ENCODE peak calls at places on chromosomes 11 and 22, in six cellular contexts. One of them, this sample, is unnamed.
A peak's percentile ranks its signal among the peaks of the same experiment; 100 is the strongest.

GRCh38 chr11:111299111-111300026 is 1.0 kb downstream of the POU2AF3 start:
- DNase-seq in IMR-90: peak; percentile 23
- DNase-seq in mesendoderm: peak; percentile 59
- DNase-seq in mesenchymal stem cell: peak; percentile 52
- DNase-seq in trophoblast cell: no peak
- DNase-seq in H1: no peak
- DNase-seq in this sample: peak; percentile 52

GRCh38 chr11:70885721-70886305 is 366.6 kb downstream of the SHANK2 start:
- DNase-seq in IMR-90: peak; percentile 11
- DNase-seq in mesendoderm: no peak
- DNase-seq in mesenchymal stem cell: peak; percentile 54
- DNase-seq in trophoblast cell: no peak
- DNase-seq in H1: no peak
- DNase-seq in this sample: no peak

GRCh38 chr11:15885913-15886698 is 470.2 kb downstream of the SOX6 start:
- DNase-seq in IMR-90: no peak
- DNase-seq in mesendoderm: no peak
- DNase-seq in mesenchymal stem cell: no peak
- DNase-seq in trophoblast cell: no peak
- DNase-seq in H1: no peak
- DNase-seq in this sample: no peak

GRCh38 chr22:25496396-25497064 is 67.9 kb upstream of the GRK3 start:
- DNase-seq in IMR-90: peak; percentile 83
- DNase-seq in mesendoderm: no peak
- DNase-seq in mesenchymal stem cell: peak; percentile 41
- DNase-seq in trophoblast cell: no peak
- DNase-seq in H1: no peak
- DNase-seq in this sample: no peak

GRCh38 chr11:97461044-97461880 is 1071.4 kb downstream of the JRKL start:
- DNase-seq in IMR-90: no peak
- DNase-seq in mesendoderm: no peak
- DNase-seq in mesenchymal stem cell: no peak
- DNase-seq in trophoblast cell: no peak
- DNase-seq in H1: no peak
- DNase-seq in this sample: no peak

GRCh38 chr22:40203568-40203967 is 25.8 kb downstream of the TNRC6B start:
- DNase-seq in IMR-90: peak; percentile 38
- DNase-seq in mesendoderm: no peak
- DNase-seq in mesenchymal stem cell: no peak
- DNase-seq in trophoblast cell: no peak
- DNase-seq in H1: no peak
- DNase-seq in this sample: no peak

GRCh38 chr11:2590131-2590950 is 109.5 kb downstream of the KCNQ1OT1 start:
- DNase-seq in IMR-90: no peak
- DNase-seq in mesendoderm: no peak
- DNase-seq in mesenchymal stem cell: no peak
- DNase-seq in trophoblast cell: no peak
- DNase-seq in H1: no peak
- DNase-seq in this sample: no peak

GRCh38 chr22:39028281-39028680 is 7.4 kb downstream of the APOBEC3D start:
- DNase-seq in IMR-90: no peak
- DNase-seq in mesendoderm: peak; percentile 50
- DNase-seq in mesenchymal stem cell: no peak
- DNase-seq in trophoblast cell: peak; percentile 21
- DNase-seq in H1: no peak
- DNase-seq in this sample: no peak

GRCh38 chr22:17536269-17536668 is 27.0 kb upstream of the SLC25A18 start:
- DNase-seq in IMR-90: no peak
- DNase-seq in mesendoderm: no peak
- DNase-seq in mesenchymal stem cell: no peak
- DNase-seq in trophoblast cell: no peak
- DNase-seq in H1: no peak
- DNase-seq in this sample: no peak

GRCh38 chr22:19092725-19093124 is 29.5 kb downstream of the DGCR2 start:
- DNase-seq in IMR-90: no peak
- DNase-seq in mesendoderm: no peak
- DNase-seq in mesenchymal stem cell: no peak
- DNase-seq in trophoblast cell: no peak
- DNase-seq in H1: no peak
- DNase-seq in this sample: no peak
- H3K23ac ChIP-seq in IMR-90: no peak overlapping the region
- H3K23ac ChIP-seq in mesendoderm: no peak overlapping the region
- H3K23ac ChIP-seq in mesenchymal stem cell: no peak overlapping the region
- H3K23ac ChIP-seq in trophoblast cell: no peak overlapping the region
- H3K23ac ChIP-seq in H1: no peak overlapping the region
- H3K23ac ChIP-seq in this sample: no peak overlapping the region

DNA sequence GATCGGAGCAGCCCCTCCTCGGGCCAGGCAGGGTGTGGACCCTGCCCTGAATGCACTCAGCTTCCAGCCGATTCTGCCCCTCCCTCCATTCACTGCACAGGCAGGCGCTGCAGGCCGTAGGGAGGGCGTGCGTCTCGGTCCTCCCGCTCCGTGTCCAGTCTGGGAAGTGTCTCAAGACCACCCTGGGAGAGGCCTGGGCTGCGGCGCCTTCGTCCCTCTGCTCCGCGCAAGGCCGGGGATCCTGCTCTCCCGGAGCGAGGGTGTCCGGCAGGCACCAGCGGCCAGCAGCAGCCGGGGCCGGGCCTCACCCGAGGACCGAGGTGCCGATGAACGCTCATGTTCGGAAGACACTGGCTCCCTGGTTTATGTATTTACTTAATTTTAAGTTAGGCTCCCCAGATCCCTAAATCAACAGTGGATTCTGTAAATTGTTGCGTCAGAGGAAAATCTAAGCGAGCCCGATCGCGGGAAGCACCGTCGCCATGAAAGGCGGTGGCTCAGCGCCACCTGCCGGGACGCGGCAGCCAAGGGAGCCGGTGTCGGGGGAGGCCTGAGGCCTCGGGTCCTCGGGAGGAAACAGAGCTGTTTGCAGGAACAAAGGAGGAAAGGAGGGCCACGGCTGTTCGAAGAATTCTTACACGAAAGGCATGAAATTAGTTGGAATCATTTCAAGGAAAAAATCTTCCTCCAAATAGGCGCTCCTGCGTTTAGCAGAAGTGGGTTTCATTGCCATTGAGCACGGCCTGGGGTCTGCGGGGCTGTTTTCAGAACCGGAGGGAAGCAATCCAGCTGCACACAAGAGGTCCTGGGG is 195.3 kb downstream of the BRD1 start:
- DNase-seq in IMR-90: peak; percentile 28
- DNase-seq in mesendoderm: peak; percentile 84
- DNase-seq in mesenchymal stem cell: peak; percentile 38
- DNase-seq in trophoblast cell: no peak
- DNase-seq in H1: peak; percentile 39
- DNase-seq in this sample: peak; percentile 74
- H3K27ac ChIP-seq in IMR-90: no peak overlapping the region
- H3K27ac ChIP-seq in mesendoderm: no peak overlapping the region
- H3K27ac ChIP-seq in mesenchymal stem cell: no peak overlapping the region
- H3K27ac ChIP-seq in trophoblast cell: no peak overlapping the region
- H3K27ac ChIP-seq in H1: no peak overlapping the region
- H3K27ac ChIP-seq in this sample: no peak overlapping the region

GRCh38 chr22:44520695-44521094 is 22.7 kb upstream of the RTL6 start:
- DNase-seq in IMR-90: peak; percentile 35
- DNase-seq in mesendoderm: no peak
- DNase-seq in mesenchymal stem cell: no peak
- DNase-seq in trophoblast cell: no peak
- DNase-seq in H1: no peak
- DNase-seq in this sample: no peak
- H3K4me3 ChIP-seq in IMR-90: no peak overlapping the region
- H3K4me3 ChIP-seq in mesendoderm: no peak overlapping the region
- H3K4me3 ChIP-seq in mesenchymal stem cell: no peak overlapping the region
- H3K4me3 ChIP-seq in trophoblast cell: no peak overlapping the region
- H3K4me3 ChIP-seq in H1: no peak overlapping the region
- H3K4me3 ChIP-seq in this sample: no peak overlapping the region

GRCh38 chr11:27402450-27402849 is 39.4 kb upstream of the CCDC34 start:
- DNase-seq in IMR-90: no peak
- DNase-seq in mesendoderm: no peak
- DNase-seq in mesenchymal stem cell: no peak
- DNase-seq in trophoblast cell: no peak
- DNase-seq in H1: no peak
- DNase-seq in this sample: no peak
- H3K23ac ChIP-seq in IMR-90: no peak overlapping the region
- H3K23ac ChIP-seq in mesendoderm: no peak overlapping the region
- H3K23ac ChIP-seq in mesenchymal stem cell: no peak overlapping the region
- H3K23ac ChIP-seq in trophoblast cell: no peak overlapping the region
- H3K23ac ChIP-seq in H1: no peak overlapping the region
- H3K23ac ChIP-seq in this sample: no peak overlapping the region

GRCh38 chr11:64766881-64767280 is 7.1 kb upstream of the PYGM start:
- DNase-seq in IMR-90: no peak
- DNase-seq in mesendoderm: no peak
- DNase-seq in mesenchymal stem cell: no peak
- DNase-seq in trophoblast cell: no peak
- DNase-seq in H1: no peak
- DNase-seq in this sample: no peak
- H3K27ac ChIP-seq in IMR-90: no peak overlapping the region
- H3K27ac ChIP-seq in mesendoderm: no peak overlapping the region
- H3K27ac ChIP-seq in mesenchymal stem cell: no peak overlapping the region
- H3K27ac ChIP-seq in trophoblast cell: no peak overlapping the region
- H3K27ac ChIP-seq in H1: peak overlapping the region; percentile 0
- H3K27ac ChIP-seq in this sample: no peak overlapping the region

DNA sequence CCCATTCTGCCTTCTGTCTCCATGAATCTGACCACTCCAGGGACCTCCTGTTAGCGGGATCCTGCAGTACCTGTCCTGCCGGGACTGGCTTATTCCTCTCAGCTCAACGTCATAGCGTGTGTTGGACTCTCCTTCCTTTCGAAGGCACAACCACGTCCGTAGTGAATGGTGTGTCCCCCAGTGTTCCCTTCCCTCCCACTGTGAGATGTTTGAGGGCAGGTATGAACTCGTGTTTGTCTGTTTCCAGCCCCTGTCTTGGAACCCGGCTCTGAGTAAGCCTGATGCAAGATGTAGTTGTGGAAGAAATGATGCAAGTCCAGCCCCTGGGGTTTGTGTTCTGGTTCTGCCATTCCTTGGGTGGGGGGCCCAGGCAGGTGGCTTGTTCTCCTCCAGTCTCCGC is 10.5 kb upstream of the MYEOV start:
- DNase-seq in IMR-90: no peak
- DNase-seq in mesendoderm: peak; percentile 19
- DNase-seq in mesenchymal stem cell: no peak
- DNase-seq in trophoblast cell: no peak
- DNase-seq in H1: no peak
- DNase-seq in this sample: no peak
- H3K4me3 ChIP-seq in IMR-90: no peak overlapping the region
- H3K4me3 ChIP-seq in mesendoderm: no peak overlapping the region
- H3K4me3 ChIP-seq in mesenchymal stem cell: no peak overlapping the region
- H3K4me3 ChIP-seq in trophoblast cell: no peak overlapping the region
- H3K4me3 ChIP-seq in H1: no peak overlapping the region
- H3K4me3 ChIP-seq in this sample: no peak overlapping the region

GRCh38 chr22:35981900-35982299 is 46.7 kb downstream of the RBFOX2 start:
- DNase-seq in IMR-90: no peak
- DNase-seq in mesendoderm: no peak
- DNase-seq in mesenchymal stem cell: no peak
- DNase-seq in trophoblast cell: peak; percentile 15
- DNase-seq in H1: no peak
- DNase-seq in this sample: no peak

GRCh38 chr22:35984183-35984710 is 44.4 kb downstream of the RBFOX2 start:
- DNase-seq in IMR-90: no peak
- DNase-seq in mesendoderm: no peak
- DNase-seq in mesenchymal stem cell: no peak
- DNase-seq in trophoblast cell: no peak
- DNase-seq in H1: no peak
- DNase-seq in this sample: no peak

GRCh38 chr22:35973388-35973787 is 55.2 kb downstream of the RBFOX2 start:
- DNase-seq in IMR-90: no peak
- DNase-seq in mesendoderm: no peak
- DNase-seq in mesenchymal stem cell: no peak
- DNase-seq in trophoblast cell: peak; percentile 36
- DNase-seq in H1: no peak
- DNase-seq in this sample: no peak

GRCh38 chr22:35977136-35977535 is 51.5 kb downstream of the RBFOX2 start:
- DNase-seq in IMR-90: peak; percentile 85
- DNase-seq in mesendoderm: no peak
- DNase-seq in mesenchymal stem cell: peak; percentile 53
- DNase-seq in trophoblast cell: peak; percentile 61
- DNase-seq in H1: no peak
- DNase-seq in this sample: no peak

DNA sequence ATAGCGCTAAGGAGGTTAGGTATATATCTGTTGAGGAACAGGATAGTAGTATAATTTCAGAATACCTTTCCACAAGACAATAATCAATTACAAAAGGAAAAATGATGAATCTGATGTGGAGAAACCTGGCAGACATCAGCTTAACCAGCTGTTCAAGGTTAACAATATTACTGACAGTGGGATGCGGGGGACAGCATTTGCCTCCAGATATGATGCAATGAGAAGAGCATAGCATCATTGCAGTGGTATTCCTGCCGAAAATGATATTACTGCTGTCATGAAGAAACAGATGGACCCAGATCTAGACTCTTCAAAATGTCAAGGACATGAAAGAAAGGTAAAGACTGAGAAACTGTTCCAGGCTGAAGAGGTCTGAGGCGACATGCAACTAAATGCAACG is 49.7 kb downstream of the RBFOX2 start:
- DNase-seq in IMR-90: no peak
- DNase-seq in mesendoderm: no peak
- DNase-seq in mesenchymal stem cell: no peak
- DNase-seq in trophoblast cell: peak; percentile 49
- DNase-seq in H1: no peak
- DNase-seq in this sample: no peak
- H3K23ac ChIP-seq in IMR-90: peak overlapping the region; percentile 33
- H3K23ac ChIP-seq in mesendoderm: no peak overlapping the region
- H3K23ac ChIP-seq in mesenchymal stem cell: no peak overlapping the region
- H3K23ac ChIP-seq in trophoblast cell: no peak overlapping the region
- H3K23ac ChIP-seq in H1: no peak overlapping the region
- H3K23ac ChIP-seq in this sample: no peak overlapping the region

GRCh38 chr11:72965672-72966071 is 151.5 kb downstream of the ATG16L2 start:
- DNase-seq in IMR-90: peak; percentile 42
- DNase-seq in mesendoderm: no peak
- DNase-seq in mesenchymal stem cell: peak; percentile 29
- DNase-seq in trophoblast cell: no peak
- DNase-seq in H1: no peak
- DNase-seq in this sample: no peak
- H3K27ac ChIP-seq in IMR-90: no peak overlapping the region
- H3K27ac ChIP-seq in mesendoderm: no peak overlapping the region
- H3K27ac ChIP-seq in mesenchymal stem cell: no peak overlapping the region
- H3K27ac ChIP-seq in trophoblast cell: no peak overlapping the region
- H3K27ac ChIP-seq in H1: no peak overlapping the region
- H3K27ac ChIP-seq in this sample: no peak overlapping the region

GRCh38 chr11:68118753-68119448 is 2.3 kb downstream of the CHKA start:
- DNase-seq in IMR-90: peak; percentile 38
- DNase-seq in mesendoderm: no peak
- DNase-seq in mesenchymal stem cell: peak; percentile 77
- DNase-seq in trophoblast cell: no peak
- DNase-seq in H1: no peak
- DNase-seq in this sample: no peak

GRCh38 chr11:68120212-68121066 is 749 bp downstream of the CHKA start:
- DNase-seq in IMR-90: peak; percentile 26
- DNase-seq in mesendoderm: peak; percentile 59
- DNase-seq in mesenchymal stem cell: peak; percentile 58
- DNase-seq in trophoblast cell: peak; percentile 49
- DNase-seq in H1: no peak
- DNase-seq in this sample: peak; percentile 44

GRCh38 chr11:68116892-68117435 is 4.2 kb downstream of the CHKA start:
- DNase-seq in IMR-90: no peak
- DNase-seq in mesendoderm: no peak
- DNase-seq in mesenchymal stem cell: no peak
- DNase-seq in trophoblast cell: no peak
- DNase-seq in H1: no peak
- DNase-seq in this sample: no peak

GRCh38 chr11:68116126-68116525 is 5.1 kb downstream of the CHKA start:
- DNase-seq in IMR-90: no peak
- DNase-seq in mesendoderm: no peak
- DNase-seq in mesenchymal stem cell: no peak
- DNase-seq in trophoblast cell: no peak
- DNase-seq in H1: no peak
- DNase-seq in this sample: no peak

GRCh38 chr11:68117896-68118470 is 3.2 kb downstream of the CHKA start:
- DNase-seq in IMR-90: no peak
- DNase-seq in mesendoderm: peak; percentile 87
- DNase-seq in mesenchymal stem cell: peak; percentile 26
- DNase-seq in trophoblast cell: no peak
- DNase-seq in H1: no peak
- DNase-seq in this sample: no peak
- H3K4me3 ChIP-seq in IMR-90: no peak overlapping the region
- H3K4me3 ChIP-seq in mesendoderm: no peak overlapping the region
- H3K4me3 ChIP-seq in mesenchymal stem cell: no peak overlapping the region
- H3K4me3 ChIP-seq in trophoblast cell: no peak overlapping the region
- H3K4me3 ChIP-seq in H1: no peak overlapping the region
- H3K4me3 ChIP-seq in this sample: no peak overlapping the region

This sample was measured in neuronal stem cell.